ENCODE peak calls at places on chromosome 19, in six cellular contexts. One of them, this sample, is unnamed.
A peak's percentile ranks its signal among the peaks of the same experiment; 100 is the strongest.

GRCh38 chr19:51372649-51373504 is at the start of gene NKG7:
- DNase-seq in activated effector memory CD4-positive, alpha-beta T cell treated with Interleukin-2 at 50 U/mL for 16 hours: peak; percentile 62
- DNase-seq in Peyer's patch: peak; percentile 72
- DNase-seq in dorsolateral prefrontal cortex: no peak
- DNase-seq in progenitor cell of endocrine pancreas: no peak
- DNase-seq in cardiac fibroblast: no peak
- DNase-seq in this sample: no peak

GRCh38 chr19:45607071-45608029 is 5.3 kb upstream of the GPR4 start:
- DNase-seq in activated effector memory CD4-positive, alpha-beta T cell treated with Interleukin-2 at 50 U/mL for 16 hours: peak; percentile 13
- DNase-seq in cardiac fibroblast: peak; percentile 84
- DNase-seq in Peyer's patch: peak; percentile 86
- DNase-seq in progenitor cell of endocrine pancreas: peak; percentile 71
- DNase-seq in dorsolateral prefrontal cortex: peak; percentile 48
- DNase-seq in this sample: peak; percentile 44

GRCh38 chr19:58361900-58362271 is 665 bp downstream of the ZNF497 start:
- DNase-seq in cardiac fibroblast: peak; percentile 67
- DNase-seq in Peyer's patch: peak; percentile 65
- DNase-seq in dorsolateral prefrontal cortex: no peak
- DNase-seq in progenitor cell of endocrine pancreas: peak; percentile 53
- DNase-seq in activated effector memory CD4-positive, alpha-beta T cell treated with Interleukin-2 at 50 U/mL for 16 hours: peak; percentile 10
- DNase-seq in this sample: no peak

GRCh38 chr19:36115453-36116343 is at the start of gene TBCB:
- DNase-seq in cardiac fibroblast: peak; percentile 46
- DNase-seq in progenitor cell of endocrine pancreas: peak; percentile 22
- DNase-seq in dorsolateral prefrontal cortex: no peak
- DNase-seq in activated effector memory CD4-positive, alpha-beta T cell treated with Interleukin-2 at 50 U/mL for 16 hours: peak; percentile 2
- DNase-seq in Peyer's patch: peak; percentile 95
- DNase-seq in this sample: peak; percentile 51

GRCh38 chr19:43570174-43570791 is 5.0 kb downstream of the XRCC1 start:
- DNase-seq in Peyer's patch: no peak
- DNase-seq in progenitor cell of endocrine pancreas: no peak
- DNase-seq in activated effector memory CD4-positive, alpha-beta T cell treated with Interleukin-2 at 50 U/mL for 16 hours: no peak
- DNase-seq in dorsolateral prefrontal cortex: no peak
- DNase-seq in cardiac fibroblast: no peak
- DNase-seq in this sample: no peak

GRCh38 chr19:6069268-6069771 is 41.0 kb downstream of the RFX2 start:
- DNase-seq in cardiac fibroblast: no peak
- DNase-seq in activated effector memory CD4-positive, alpha-beta T cell treated with Interleukin-2 at 50 U/mL for 16 hours: no peak
- DNase-seq in dorsolateral prefrontal cortex: no peak
- DNase-seq in Peyer's patch: peak; percentile 11
- DNase-seq in progenitor cell of endocrine pancreas: no peak
- DNase-seq in this sample: no peak

GRCh38 chr19:875265-875879 is 15.9 kb downstream of the CFD start:
- DNase-seq in Peyer's patch: no peak
- DNase-seq in dorsolateral prefrontal cortex: no peak
- DNase-seq in progenitor cell of endocrine pancreas: no peak
- DNase-seq in cardiac fibroblast: no peak
- DNase-seq in activated effector memory CD4-positive, alpha-beta T cell treated with Interleukin-2 at 50 U/mL for 16 hours: no peak
- DNase-seq in this sample: no peak

GRCh38 chr19:4843647-4843965 is 12.1 kb upstream of the TICAM1 start:
- DNase-seq in activated effector memory CD4-positive, alpha-beta T cell treated with Interleukin-2 at 50 U/mL for 16 hours: no peak
- DNase-seq in progenitor cell of endocrine pancreas: no peak
- DNase-seq in dorsolateral prefrontal cortex: no peak
- DNase-seq in cardiac fibroblast: no peak
- DNase-seq in Peyer's patch: no peak
- DNase-seq in this sample: no peak

This sample was measured in mesothelial cell of epicardium.